ENCODE peak calls at places on chromosomes 3 and 15, in seven cellular contexts. X, M, A, Z, Q, U and C are unnamed samples.

GRCh38 chr15:49934487-49934886 is 184.5 kb downstream of the ATP8B4 start:
- DNase-seq in M (no peak), X (no peak), U (no peak), Q (no peak), A (peak), Z (no peak), C (no peak)

GRCh38 chr3:189714991-189715961 is 84.1 kb downstream of the TP63 start:
- DNase-seq in M (no peak), X (no peak), Z (peak), U (no peak), Q (no peak), A (peak), C (peak)

GRCh38 chr3:150544726-150545125 is 1.6 kb downstream of the SERP1 start:
- DNase-seq in A (peak), U (no peak), X (no peak), Z (peak), Q (no peak), M (no peak), C (peak)

GRCh38 chr3:112635674-112636073 is 5.3 kb downstream of the CCDC80 start:
- DNase-seq in A (peak), Q (no peak), Z (peak), X (no peak), M (no peak), U (peak), C (peak)

GRCh38 chr3:28949580-28949979 is 331.3 kb upstream of the RBMS3 start:
- DNase-seq in X (no peak), A (no peak), Z (no peak), U (no peak), Q (no peak), M (no peak), C (no peak)

GRCh38 chr3:158918008-158918407 is 116.2 kb downstream of the MFSD1 start:
- DNase-seq in Q (peak), X (peak), A (peak), U (peak), M (peak), Z (peak), C (peak)

GRCh38 chr15:76642671-76643070 is 262.5 kb downstream of the SCAPER start:
- DNase-seq in Z (no peak), M (no peak), X (no peak), U (no peak), Q (peak), A (no peak), C (peak)

GRCh38 chr15:37093480-37094410 is 6.6 kb downstream of the MEIS2 start:
- DNase-seq in Z (peak), M (no peak), Q (no peak), A (peak), X (no peak), U (no peak), C (peak)

GRCh38 chr15:101362986-101363566 is 68.0 kb upstream of the SNRPA1 start:
- DNase-seq in U (no peak), Q (no peak), Z (no peak), A (no peak), X (no peak), M (no peak), C (no peak)

GRCh38 chr3:48641396-48641795 is 6.1 kb upstream of the SLC26A6 start:
- DNase-seq in X (no peak), Z (no peak), Q (no peak), A (no peak), U (no peak), M (no peak), C (no peak)

GRCh38 chr3:4722103-4722502 is 229.0 kb downstream of the ITPR1 start:
- DNase-seq in A (peak), X (no peak), U (peak), Q (peak), Z (peak), M (peak), C (peak)

GRCh38 chr15:75091814-75092213 is 68.4 kb downstream of the PPCDC start:
- DNase-seq in X (no peak), Q (no peak), M (no peak), A (no peak), U (no peak), Z (peak), C (no peak)

GRCh38 chr3:88661433-88661824 is 446.0 kb upstream of the EPHA3 start:
- DNase-seq in A (no peak), X (no peak), Z (no peak), Q (no peak), M (no peak), U (no peak), C (no peak)

GRCh38 chr3:46705022-46705530 is 3.9 kb downstream of the TMIE start:
- DNase-seq in X (peak), M (peak), A (peak), Q (peak), U (peak), Z (peak), C (peak)

GRCh38 chr3:114899186-114899931 is 247.7 kb downstream of the ZBTB20 start:
- DNase-seq in Q (peak), Z (no peak), X (no peak), A (no peak), M (peak), U (peak), C (no peak)

GRCh38 chr3:172213168-172213567 is 173.8 kb downstream of the FNDC3B start:
- DNase-seq in M (no peak), X (no peak), A (peak), U (no peak), Q (no peak), Z (peak), C (peak)

GRCh38 chr3:124260206-124260915 is 268.4 kb upstream of the ROPN1 start:
- DNase-seq in A (peak), U (peak), Q (no peak), Z (peak), X (no peak), M (no peak), C (peak)

GRCh38 chr15:41772720-41773331 is 1.5 kb upstream of the MAPKBP1 start:
- DNase-seq in M (peak), U (peak), X (no peak), Z (peak), A (peak), Q (peak), C (peak)

GRCh38 chr3:178623666-178624255 is 87.5 kb downstream of the KCNMB2 start:
- DNase-seq in Z (peak), M (no peak), A (no peak), U (no peak), X (peak), Q (no peak), C (no peak)

GRCh38 chr3:129595544-129596193 is 10.8 kb downstream of the PLXND1 start:
- DNase-seq in Z (peak), Q (no peak), M (no peak), U (no peak), X (no peak), A (no peak), C (no peak)

GRCh38 chr15:62075595-62076279 is 9.0 kb downstream of the C2CD4A start:
- DNase-seq in X (no peak), M (peak), Q (no peak), U (no peak), A (peak), Z (no peak), C (peak)

GRCh38 chr15:74179101-74179841 is 5.8 kb downstream of the ISLR start:
- DNase-seq in X (peak), A (peak), U (peak), Q (no peak), M (peak), Z (peak), C (peak)

GRCh38 chr15:78216276-78217229 is 17.8 kb downstream of the ACSBG1 start:
- DNase-seq in A (peak), Z (no peak), Q (no peak), X (no peak), M (peak), U (peak), C (no peak)

GRCh38 chr15:95226835-95227234 is 995.5 kb downstream of the MCTP2 start:
- DNase-seq in A (no peak), Q (no peak), M (no peak), X (no peak), U (no peak), Z (no peak), C (no peak)
- TF ChIP-seq CTCF in A (no peak), Q (no peak), M (no peak), X (no peak), U (no peak), Z (no peak), C (no peak)

GRCh38 chr3:187665010-187665409 is 5.2 kb downstream of the SST start:
- DNase-seq in Q (no peak), Z (no peak), A (no peak), U (no peak), M (no peak), X (no peak), C (no peak)

GRCh38 chr3:187665764-187666402 is 4.3 kb downstream of the SST start:
- DNase-seq in Z (no peak), A (no peak), U (no peak), Q (no peak), M (no peak), X (no peak), C (no peak)

GRCh38 chr3:187673012-187673411 is 2.8 kb upstream of the SST start:
- DNase-seq in A (no peak), U (no peak), X (no peak), Q (no peak), M (no peak), Z (no peak), C (no peak)

GRCh38 chr3:187667526-187667925 is 2.7 kb downstream of the SST start:
- DNase-seq in Z (no peak), U (no peak), A (no peak), M (no peak), Q (no peak), X (no peak), C (no peak)

DNA sequence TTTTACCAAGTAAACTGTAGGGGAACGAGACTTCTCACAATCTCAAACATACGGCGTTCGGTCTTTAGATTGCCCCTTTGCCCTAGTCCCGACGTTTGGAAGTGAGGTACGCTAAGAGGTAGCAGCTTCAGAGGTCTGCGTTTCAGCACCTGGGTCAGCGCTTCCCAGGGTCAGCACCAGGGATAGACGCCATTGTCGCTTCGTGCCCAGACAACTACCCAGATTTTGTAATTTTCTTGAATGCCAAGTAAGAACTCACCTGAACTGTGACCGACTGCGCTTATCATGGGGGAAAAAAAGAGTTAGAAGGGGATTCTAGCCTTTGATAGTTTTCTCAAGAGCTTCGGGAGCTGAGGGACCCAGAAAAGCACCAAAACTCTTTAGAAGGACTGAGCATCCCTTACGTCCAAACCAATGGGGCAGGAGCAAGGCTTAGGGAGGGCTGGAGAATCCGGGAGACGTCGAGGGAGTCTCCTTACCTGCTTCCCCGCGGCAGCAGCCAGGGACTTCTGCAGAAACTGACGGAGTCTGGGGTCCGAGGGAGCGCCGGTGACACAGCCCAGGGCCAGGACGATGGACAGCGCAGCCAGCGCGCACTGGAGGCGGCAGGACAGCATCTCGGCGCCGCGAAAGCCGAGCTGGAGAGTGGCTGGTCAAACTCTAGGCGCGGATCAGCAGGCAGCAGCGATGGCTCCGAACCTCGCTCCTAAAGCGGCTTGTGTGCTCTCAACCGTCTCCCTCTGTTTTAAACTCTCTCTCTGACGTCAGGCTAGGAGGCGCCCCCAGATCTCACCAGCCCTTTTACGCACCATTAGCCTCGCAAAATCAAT is at the start of gene SST:
- DNase-seq in Q (peak), A (peak), U (no peak), X (peak), Z (peak), M (peak), C (peak)
- H3K4me3 ChIP-seq in Q (peak), A (no peak), U (no peak), X (no peak), Z (no peak), M (no peak), C (no peak)

GRCh38 chr15:90342655-90343054 is 9.4 kb upstream of the ZNF774 start:
- DNase-seq in X (no peak), U (no peak), A (peak), M (no peak), Z (no peak), Q (no peak), C (no peak)

GRCh38 chr15:90338483-90338980 is 13.6 kb upstream of the ZNF774 start:
- DNase-seq in U (no peak), X (no peak), A (no peak), Z (no peak), M (no peak), Q (no peak), C (no peak)

GRCh38 chr15:90343391-90343790 is 8.7 kb upstream of the ZNF774 start:
- DNase-seq in X (no peak), A (peak), U (no peak), Z (no peak), M (no peak), Q (no peak), C (peak)

GRCh38 chr15:90337256-90337655 is 14.8 kb upstream of the ZNF774 start:
- DNase-seq in A (no peak), Z (no peak), M (no peak), U (no peak), Q (no peak), X (no peak), C (no peak)

GRCh38 chr15:90340345-90340744 is 11.7 kb upstream of the ZNF774 start:
- DNase-seq in X (no peak), Q (peak), Z (no peak), U (no peak), M (peak), A (no peak), C (no peak)
- TF ChIP-seq CTCF in X (no peak), Q (peak), Z (no peak), U (no peak), M (no peak), A (no peak), C (no peak)

GRCh38 chr3:157098823-157099185 is 61.1 kb downstream of the CCNL1 start:
- DNase-seq in Q (no peak), U (no peak), M (no peak), A (peak), X (no peak), Z (peak), C (peak)
- H3K4me3 ChIP-seq in Q (no peak), U (no peak), M (no peak), A (no peak), X (no peak), Z (no peak), C (no peak)

GRCh38 chr3:14402304-14402811 is at the start of gene SLC6A6:
- DNase-seq in M (peak), A (peak), Z (peak), X (peak), Q (peak), U (peak), C (peak)
- TF ChIP-seq CTCF in M (peak), A (peak), Z (peak), X (peak), Q (peak), U (peak), C (peak)

GRCh38 chr3:197021729-197022404 is 7.8 kb downstream of the MELTF start:
- DNase-seq in M (no peak), A (no peak), Q (no peak), U (peak), X (peak), Z (no peak), C (no peak)

GRCh38 chr3:197023241-197023997 is 6.2 kb downstream of the MELTF start:
- DNase-seq in Z (no peak), U (peak), Q (no peak), A (no peak), X (peak), M (no peak), C (no peak)

GRCh38 chr3:197021231-197021630 is 8.4 kb downstream of the MELTF start:
- DNase-seq in A (no peak), X (peak), M (no peak), Q (peak), Z (no peak), U (no peak), C (no peak)

GRCh38 chr3:197023998-197024651 is 5.5 kb downstream of the MELTF start:
- DNase-seq in A (no peak), U (peak), X (peak), Z (no peak), M (no peak), Q (no peak), C (no peak)

DNA sequence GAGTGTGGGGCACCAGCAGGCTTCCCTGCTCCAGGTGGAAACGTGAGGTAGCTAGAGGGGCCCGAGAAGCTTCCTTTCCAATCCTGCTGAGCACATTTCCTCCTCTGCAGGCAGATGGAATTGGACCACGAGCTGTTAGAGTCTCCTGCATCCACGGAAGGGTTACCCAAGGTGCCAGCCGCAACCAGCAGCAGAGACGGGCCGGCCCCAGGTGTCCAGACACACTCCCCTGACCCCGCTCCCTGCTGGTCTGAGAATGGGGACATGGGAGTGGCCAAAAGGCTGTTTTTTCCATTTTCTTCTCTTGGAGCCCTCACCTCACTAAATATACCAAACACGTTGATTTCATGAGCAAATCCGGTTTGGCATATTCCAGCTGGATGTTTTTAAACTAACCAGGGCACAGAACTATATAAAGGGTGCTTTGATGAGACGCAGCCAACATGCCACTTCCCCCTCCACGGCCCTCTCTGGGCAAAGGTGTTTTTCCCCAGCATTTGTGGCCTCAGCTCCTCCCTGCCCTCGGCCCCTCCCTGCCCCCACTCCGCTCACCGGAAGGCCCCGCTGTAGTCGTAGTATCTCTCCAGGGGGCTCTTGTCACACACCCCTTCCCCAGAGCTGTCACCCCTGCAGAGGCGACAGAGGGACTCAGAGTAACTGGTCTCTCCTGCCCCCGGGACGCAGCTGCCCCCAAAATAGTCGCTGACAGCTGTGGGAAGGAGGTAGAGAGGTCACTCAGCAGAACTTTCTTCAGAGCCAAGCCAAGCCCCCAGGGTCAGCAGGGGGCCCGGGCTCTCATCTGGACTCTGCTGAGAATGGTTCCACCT is 7.0 kb downstream of the MELTF start:
- DNase-seq in U (peak), X (peak), A (no peak), Z (no peak), M (no peak), Q (no peak), C (no peak)
- H3K4me3 ChIP-seq in U (no peak), X (no peak), A (no peak), Z (no peak), M (no peak), Q (no peak), C (no peak)

DNA sequence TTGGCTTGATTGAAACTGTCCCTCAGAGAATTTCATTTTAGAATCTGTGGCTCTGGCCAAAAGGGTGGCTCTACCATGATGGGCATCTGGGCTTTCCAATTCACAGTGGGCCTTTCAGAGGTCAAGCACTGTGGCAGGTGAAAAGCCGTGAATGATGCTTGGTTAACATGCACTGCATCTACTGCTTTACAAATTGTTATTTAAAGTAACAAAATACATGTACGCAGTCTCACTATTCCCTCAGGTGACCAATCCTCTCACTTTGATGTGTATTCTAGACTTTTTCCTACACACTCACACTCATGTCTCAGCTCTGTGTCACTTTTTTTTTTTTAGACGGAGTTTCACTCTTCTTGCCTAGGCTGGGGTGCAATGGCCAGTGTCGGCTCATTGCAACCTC is 70.5 kb downstream of the MGLL start:
- DNase-seq in Z (no peak), A (no peak), M (no peak), X (no peak), U (no peak), Q (no peak), C (no peak)
- TF ChIP-seq CTCF in Z (no peak), A (no peak), M (no peak), X (no peak), U (no peak), Q (no peak), C (no peak)

GRCh38 chr3:152282813-152283212 is 14.1 kb downstream of the MBNL1 start:
- DNase-seq in A (no peak), Q (no peak), U (no peak), M (no peak), Z (no peak), X (no peak), C (no peak)
- H3K4me3 ChIP-seq in A (no peak), Q (no peak), U (no peak), M (no peak), Z (no peak), X (no peak), C (no peak)

DNA sequence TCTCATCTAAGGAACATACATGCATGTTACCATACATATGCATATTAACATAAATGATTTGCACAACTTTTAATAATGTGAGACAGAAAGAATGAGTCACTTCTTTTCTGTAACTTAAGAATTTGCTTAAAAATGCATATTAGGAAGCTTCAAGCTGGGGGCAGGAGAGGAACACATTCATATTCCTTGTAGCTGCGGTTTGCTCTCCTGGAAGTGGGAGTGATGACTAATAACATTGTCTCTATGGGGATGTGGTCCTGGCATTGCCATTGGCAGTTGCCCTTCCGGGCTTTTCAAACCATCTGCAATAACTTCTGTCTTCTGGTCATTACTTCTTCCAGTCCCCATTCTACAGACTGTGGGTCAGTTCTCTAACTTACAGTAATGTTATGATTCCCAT is 15.6 kb downstream of the CHST2 start:
- DNase-seq in A (peak), X (no peak), U (no peak), Q (no peak), M (no peak), Z (peak), C (peak)
- TF ChIP-seq CTCF in A (peak), X (no peak), U (no peak), Q (no peak), M (no peak), Z (no peak), C (peak)